ENCODE peak calls at places on chromosomes 5 and 9, in six cellular contexts. Q is HCT116, J is neural progenitor cell, P is A549, S is psoas muscle, W is sigmoid colon. N is an unnamed sample.

GRCh38 chr9:11874414-11874813 is 818.8 kb upstream of the TYRP1 start:
- DNase-seq in Q (no peak), J (no peak), P (no peak), S (no peak), W (no peak), N (no peak)

GRCh38 chr9:81292056-81292805 is 397.1 kb downstream of the TLE1 start:
- DNase-seq in Q (no peak), J (no peak), P (no peak), S (no peak), W (no peak), N (peak)

GRCh38 chr9:35116539-35116897 is 856 bp upstream of the ATOSB start:
- DNase-seq in Q (no peak), J (no peak), P (no peak), S (no peak), W (no peak), N (no peak)

GRCh38 chr5:52915176-52915875 is 73.8 kb upstream of the ITGA2 start:
- DNase-seq in Q (peak), J (peak), P (peak), S (no peak), W (peak), N (peak)

GRCh38 chr5:144205141-144205551 is 34.5 kb downstream of the KCTD16 start:
- DNase-seq in Q (no peak), J (peak), P (peak), S (peak), W (no peak), N (no peak)

GRCh38 chr9:91994422-91994821 is 44.4 kb upstream of the ROR2 start:
- DNase-seq in Q (no peak), J (no peak), P (peak), S (no peak), W (no peak), N (no peak)

GRCh38 chr9:134226221-134226930 is 62.0 kb upstream of the RNU6ATAC start:
- DNase-seq in Q (no peak), J (no peak), P (peak), S (no peak), W (no peak), N (peak)

GRCh38 chr5:1727571-1727970 is 72.1 kb downstream of the MRPL36 start:
- DNase-seq in Q (no peak), J (peak), P (no peak), S (no peak), W (peak), N (no peak)

GRCh38 chr5:158876263-158876942 is 223.3 kb downstream of the EBF1 start:
- DNase-seq in Q (no peak), J (no peak), P (no peak), S (no peak), W (no peak), N (no peak)

GRCh38 chr5:78923622-78923970 is 61.5 kb downstream of the ARSB start:
- DNase-seq in Q (no peak), J (no peak), P (no peak), S (no peak), W (no peak), N (no peak)
- H3K27ac ChIP-seq in Q (no peak), J (no peak), P (no peak), S (no peak), W (no peak), N (no peak)

DNA sequence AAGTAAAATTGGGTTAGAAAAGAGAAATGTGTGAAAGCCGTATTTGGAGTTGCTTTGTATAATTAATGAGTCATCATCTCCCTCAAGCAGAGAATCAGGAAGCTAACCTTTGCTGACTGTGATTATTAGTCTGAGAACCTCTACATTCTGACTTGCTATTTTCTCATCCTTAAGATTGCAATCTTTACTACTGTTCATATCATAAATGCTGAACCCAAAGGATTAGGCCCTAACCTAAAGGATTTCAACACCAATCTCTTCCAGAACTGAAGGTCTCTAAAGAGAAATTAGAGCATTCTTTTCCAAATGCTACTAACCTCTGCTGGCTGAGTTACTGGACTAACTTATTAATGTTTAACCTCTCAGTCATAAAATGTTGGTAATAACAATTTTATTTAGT is 538.1 kb upstream of the MEF2C start:
- DNase-seq in Q (no peak), J (no peak), P (no peak), S (no peak), W (no peak), N (peak)
- H3K27ac ChIP-seq in Q (no peak), J (no peak), P (no peak), S (no peak), W (no peak), N (no peak)

GRCh38 chr9:93503381-93503780 is 50.0 kb upstream of the FAM120AOS start:
- DNase-seq in Q (no peak), J (no peak), P (no peak), S (no peak), W (no peak), N (no peak)

GRCh38 chr9:93508207-93508606 is 54.8 kb upstream of the FAM120AOS start:
- DNase-seq in Q (no peak), J (no peak), P (no peak), S (no peak), W (no peak), N (no peak)

GRCh38 chr9:93509084-93509483 is 55.7 kb upstream of the FAM120AOS start:
- DNase-seq in Q (no peak), J (no peak), P (no peak), S (no peak), W (no peak), N (peak)

GRCh38 chr9:93507780-93508179 is 54.4 kb upstream of the FAM120AOS start:
- DNase-seq in Q (no peak), J (no peak), P (no peak), S (no peak), W (no peak), N (no peak)

DNA sequence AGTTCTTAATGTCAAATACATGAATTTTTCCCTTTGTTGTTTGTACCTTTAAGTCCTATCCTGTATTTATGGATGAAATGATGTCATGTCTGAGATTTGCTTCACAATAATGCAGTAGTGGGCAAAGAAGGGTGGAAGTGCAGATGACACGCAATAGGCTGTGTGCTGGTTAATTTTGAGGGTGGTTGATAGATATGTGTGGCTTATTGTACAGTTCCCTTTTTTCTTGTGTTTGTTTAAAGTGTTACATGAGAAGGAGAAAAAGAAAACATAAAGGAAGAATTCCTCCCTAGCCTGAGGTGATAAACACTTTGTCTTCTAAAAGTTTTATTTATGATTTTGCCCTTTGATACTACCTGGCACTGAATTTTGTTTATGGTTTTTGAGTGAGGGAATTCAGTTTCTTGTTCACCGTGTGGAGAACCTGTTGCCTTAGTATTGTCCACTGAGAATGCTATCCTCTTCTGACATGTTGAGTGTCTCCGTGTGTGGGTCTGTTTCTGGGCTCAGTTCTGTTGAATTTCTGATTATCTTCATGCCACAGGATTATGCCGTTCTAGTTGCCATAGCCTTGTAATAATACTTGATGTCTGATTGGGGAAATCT is 52.2 kb upstream of the FAM120AOS start:
- DNase-seq in Q (no peak), J (no peak), P (no peak), S (no peak), W (no peak), N (no peak)
- H3K27ac ChIP-seq in Q (no peak), J (no peak), P (no peak), S (peak), W (peak), N (no peak)

GRCh38 chr5:15510816-15511215 is 10.8 kb downstream of the FBXL7 start:
- DNase-seq in Q (no peak), J (no peak), P (no peak), S (peak), W (no peak), N (no peak)
- H3K27ac ChIP-seq in Q (no peak), J (no peak), P (no peak), S (no peak), W (no peak), N (no peak)

GRCh38 chr5:55600086-55600485 is 65.3 kb upstream of the PLPP1 start:
- DNase-seq in Q (no peak), J (no peak), P (no peak), S (no peak), W (no peak), N (peak)
- H3K27ac ChIP-seq in Q (no peak), J (no peak), P (peak), S (peak), W (peak), N (peak)

GRCh38 chr5:150815010-150815409 is 31.3 kb upstream of the IRGM start:
- DNase-seq in Q (no peak), J (no peak), P (no peak), S (no peak), W (no peak), N (no peak)
- H3K27ac ChIP-seq in Q (no peak), J (no peak), P (no peak), S (no peak), W (no peak), N (no peak)

DNA sequence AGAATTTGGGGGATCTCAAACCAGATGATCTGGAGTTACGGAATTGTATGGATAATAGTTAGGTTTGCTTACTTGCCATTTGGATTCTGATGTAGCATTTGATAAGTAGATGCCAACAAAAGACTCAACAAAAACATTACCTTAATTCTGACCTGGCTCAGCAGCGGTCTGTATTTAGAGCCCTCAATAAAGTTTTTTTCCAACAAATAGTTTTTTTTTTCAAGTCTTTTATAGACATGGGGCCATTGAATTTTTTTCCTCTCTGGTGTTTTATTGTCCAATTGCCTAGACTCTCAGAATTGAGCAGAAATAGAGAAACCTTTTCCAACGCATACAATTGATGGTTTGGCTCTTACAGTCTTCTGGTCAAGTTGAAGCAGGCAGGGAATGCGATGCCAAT is 192.8 kb upstream of the GAS1 start:
- DNase-seq in Q (no peak), J (no peak), P (no peak), S (no peak), W (no peak), N (no peak)
- H3K27ac ChIP-seq in Q (no peak), J (no peak), P (no peak), S (peak), W (no peak), N (no peak)

N was measured in SJCRH30.